ENCODE peak calls at places on chromosomes 11 and 22, in four cellular contexts. V is fibroblast of pulmonary artery, A is MM.1S, I is B cell. Z is an unnamed sample.

GRCh38 chr22:50621491-50621880 is 6.5 kb downstream of the ARSA start:
- DNase-seq in V (no peak), A (peak; percentile 38), I (peak; percentile 65), Z (no peak)

GRCh38 chr11:12785901-12786300 is 111.7 kb downstream of the TEAD1 start:
- DNase-seq in V (no peak), A (no peak), I (no peak), Z (no peak)

GRCh38 chr11:119701591-119702260 is 27.3 kb downstream of the NECTIN1 start:
- DNase-seq in V (no peak), A (no peak), I (no peak), Z (no peak)

GRCh38 chr22:49193901-49194465 is 633.7 kb downstream of the BRD1 start:
- DNase-seq in V (no peak), A (no peak), I (no peak), Z (no peak)

GRCh38 chr11:91366816-91367215 is 857.8 kb upstream of the FAT3 start:
- DNase-seq in V (no peak), A (no peak), I (no peak), Z (no peak)

GRCh38 chr11:45100338-45100737 is 46.1 kb upstream of the PRDM11 start:
- DNase-seq in V (peak; percentile 55), A (no peak), I (no peak), Z (no peak)

GRCh38 chr11:75745807-75746206 is 22.8 kb upstream of the DGAT2 start:
- DNase-seq in V (no peak), A (no peak), I (no peak), Z (no peak)

GRCh38 chr22:30250713-30251267 is 4.2 kb upstream of the LIF start:
- DNase-seq in V (peak; percentile 57), A (no peak), I (no peak), Z (peak; percentile 53)

GRCh38 chr22:31753634-31754471 is at the start of gene DEPDC5:
- DNase-seq in V (peak; percentile 91), A (peak; percentile 96), I (peak; percentile 96), Z (peak; percentile 94)
- TF ChIP-seq CTCF in V (no peak), A (no peak), I (no peak), Z (peak; percentile 2)

GRCh38 chr22:47199949-47200272 is 437.5 kb downstream of the TBC1D22A start:
- DNase-seq in V (no peak), A (no peak), I (no peak), Z (no peak)
- TF ChIP-seq CTCF in V (no peak), A (no peak), I (no peak), Z (no peak)

GRCh38 chr11:66344550-66345315 is at the start of gene BRMS1:
- DNase-seq in V (peak; percentile 98), A (peak; percentile 97), I (peak; percentile 98), Z (peak; percentile 97)
- TF ChIP-seq CTCF in V (no peak), A (peak; percentile 19), I (peak; percentile 16), Z (no peak)

GRCh38 chr11:68825603-68826002 is 16.1 kb downstream of the CPT1A start:
- DNase-seq in V (no peak), A (peak; percentile 79), I (peak; percentile 78), Z (no peak)
- TF ChIP-seq CTCF in V (no peak), A (peak; percentile 49), I (peak; percentile 17), Z (no peak)

GRCh38 chr11:72494109-72494429 is 59.7 kb upstream of the CLPB start:
- DNase-seq in V (no peak), A (no peak), I (no peak), Z (no peak)
- TF ChIP-seq CTCF in V (no peak), A (no peak), I (no peak), Z (no peak)

GRCh38 chr11:20125927-20126326 is 34.3 kb downstream of the DBX1 start:
- DNase-seq in V (peak; percentile 53), A (no peak), I (no peak), Z (peak; percentile 72)
- TF ChIP-seq CTCF in V (no peak), A (no peak), I (no peak), Z (no peak)

GRCh38 chr22:19431641-19432091 is at the start of gene HIRA:
- DNase-seq in V (peak; percentile 76), A (peak; percentile 81), I (peak; percentile 82), Z (peak; percentile 83)
- TF ChIP-seq CTCF in V (no peak), A (no peak), I (no peak), Z (no peak)

DNA sequence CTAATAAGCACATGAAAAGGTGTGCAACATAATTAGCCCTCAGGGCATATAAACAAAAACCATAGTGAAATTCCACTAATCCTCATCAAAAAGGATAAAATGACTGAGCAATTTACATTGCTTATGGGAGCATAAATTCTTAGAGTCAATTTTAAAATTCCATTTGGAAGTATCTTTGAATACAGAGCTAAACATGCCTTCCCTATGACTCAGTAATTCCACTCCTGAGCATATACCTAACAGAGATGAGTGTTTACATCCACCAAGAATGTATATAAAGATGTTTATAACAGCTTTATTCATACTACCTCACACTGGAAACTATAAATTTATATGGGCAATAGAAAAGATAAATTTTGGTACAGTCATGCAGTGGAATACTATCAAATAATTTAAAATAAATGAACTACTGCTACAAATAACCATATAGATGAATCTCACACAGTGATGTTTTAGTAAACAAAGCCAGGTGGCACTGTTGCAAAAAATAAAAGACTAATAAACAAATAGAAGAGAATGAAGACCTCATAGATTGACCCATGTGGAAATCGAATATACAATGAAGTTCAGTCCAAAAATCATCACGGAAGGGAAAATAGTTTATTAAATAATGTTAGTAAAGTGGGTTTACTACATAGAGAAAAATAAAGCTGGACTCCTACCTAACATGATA is 8.2 kb upstream of the OR2D2 start:
- DNase-seq in V (peak; percentile 8), A (peak; percentile 18), I (no peak), Z (no peak)
- TF ChIP-seq CTCF in V (peak; percentile 17), A (peak; percentile 45), I (no peak), Z (no peak)

GRCh38 chr11:74033046-74033445 is 24.2 kb upstream of the UCP3 start:
- DNase-seq in V (no peak), A (no peak), I (peak; percentile 52), Z (no peak)

GRCh38 chr11:74035264-74035663 is 26.4 kb upstream of the UCP3 start:
- DNase-seq in V (no peak), A (no peak), I (no peak), Z (no peak)

GRCh38 chr11:74037309-74037708 is 28.4 kb upstream of the UCP3 start:
- DNase-seq in V (peak; percentile 28), A (no peak), I (no peak), Z (peak; percentile 16)
- TF ChIP-seq CTCF in V (no peak), A (no peak), I (no peak), Z (no peak)